ENCODE peak calls at places on chromosome 19, in four cellular contexts. One of them, this sample, is unnamed.

GRCh38 chr19:54329476-54330165 is 9.3 kb downstream of the LILRA4 start:
- DNase-seq in choroid plexus epithelial cell: no peak
- DNase-seq in ovary: no peak
- DNase-seq in neuronal stem cell: no peak
- DNase-seq in this sample: no peak

GRCh38 chr19:29568036-29568788 is 37.9 kb upstream of the POP4 start:
- DNase-seq in choroid plexus epithelial cell: no peak
- DNase-seq in ovary: no peak
- DNase-seq in neuronal stem cell: no peak
- DNase-seq in this sample: no peak

GRCh38 chr19:33194527-33194883 is 375 bp downstream of the LRP3 start:
- DNase-seq in choroid plexus epithelial cell: no peak
- DNase-seq in ovary: no peak
- DNase-seq in neuronal stem cell: no peak
- DNase-seq in this sample: peak

GRCh38 chr19:55638864-55639359 is 1.9 kb upstream of the ZNF580 start:
- DNase-seq in choroid plexus epithelial cell: peak
- DNase-seq in ovary: peak
- DNase-seq in neuronal stem cell: no peak
- DNase-seq in this sample: no peak

GRCh38 chr19:35090160-35090794 is 25.3 kb upstream of the FXYD3 start:
- DNase-seq in choroid plexus epithelial cell: peak
- DNase-seq in ovary: peak
- DNase-seq in neuronal stem cell: peak
- DNase-seq in this sample: peak

GRCh38 chr19:6048808-6049405 is 61.4 kb downstream of the RFX2 start:
- DNase-seq in choroid plexus epithelial cell: peak
- DNase-seq in ovary: peak
- DNase-seq in neuronal stem cell: peak
- DNase-seq in this sample: peak

GRCh38 chr19:41430907-41431306 is 3.7 kb upstream of the B3GNT8 start:
- DNase-seq in choroid plexus epithelial cell: no peak
- DNase-seq in ovary: no peak
- DNase-seq in neuronal stem cell: no peak
- DNase-seq in this sample: no peak

GRCh38 chr19:43780706-43781525 is at the start of gene KCNN4:
- DNase-seq in choroid plexus epithelial cell: peak
- DNase-seq in ovary: no peak
- DNase-seq in neuronal stem cell: no peak
- DNase-seq in this sample: no peak

GRCh38 chr19:35408284-35409171 is 37.7 kb downstream of the GPR42 start:
- DNase-seq in choroid plexus epithelial cell: no peak
- DNase-seq in ovary: no peak
- DNase-seq in neuronal stem cell: no peak
- DNase-seq in this sample: no peak

GRCh38 chr19:3682741-3683404 is 17.4 kb downstream of the PIP5K1C start:
- DNase-seq in choroid plexus epithelial cell: peak
- DNase-seq in ovary: peak
- DNase-seq in neuronal stem cell: no peak
- DNase-seq in this sample: no peak

GRCh38 chr19:42529248-42529764 is 1.0 kb upstream of the CEACAM1 start:
- DNase-seq in choroid plexus epithelial cell: peak
- DNase-seq in ovary: no peak
- DNase-seq in neuronal stem cell: peak
- DNase-seq in this sample: peak

GRCh38 chr19:18519962-18520847 is 1.7 kb downstream of the ELL start:
- DNase-seq in choroid plexus epithelial cell: peak
- DNase-seq in ovary: peak
- DNase-seq in neuronal stem cell: peak
- DNase-seq in this sample: peak

GRCh38 chr19:6057651-6058365 is 52.5 kb downstream of the RFX2 start:
- DNase-seq in choroid plexus epithelial cell: no peak
- DNase-seq in ovary: no peak
- DNase-seq in neuronal stem cell: no peak
- DNase-seq in this sample: no peak

GRCh38 chr19:3407556-3408516 is 41.5 kb downstream of the NFIC start:
- DNase-seq in choroid plexus epithelial cell: peak
- DNase-seq in ovary: peak
- DNase-seq in neuronal stem cell: no peak
- DNase-seq in this sample: peak

GRCh38 chr19:28028881-28029280 is 1184.1 kb downstream of the UQCRFS1 start:
- DNase-seq in choroid plexus epithelial cell: no peak
- DNase-seq in ovary: no peak
- DNase-seq in neuronal stem cell: no peak
- DNase-seq in this sample: no peak

GRCh38 chr19:16244091-16244490 is 46.4 kb downstream of the AP1M1 start:
- DNase-seq in choroid plexus epithelial cell: peak
- DNase-seq in ovary: no peak
- DNase-seq in neuronal stem cell: no peak
- DNase-seq in this sample: no peak

GRCh38 chr19:4044927-4045557 is 21.7 kb downstream of the ZBTB7A start:
- DNase-seq in choroid plexus epithelial cell: no peak
- DNase-seq in ovary: peak
- DNase-seq in neuronal stem cell: no peak
- DNase-seq in this sample: no peak

GRCh38 chr19:11423804-11424318 is 4.7 kb upstream of the RGL3 start:
- DNase-seq in choroid plexus epithelial cell: no peak
- DNase-seq in ovary: no peak
- DNase-seq in neuronal stem cell: no peak
- DNase-seq in this sample: no peak

GRCh38 chr19:57171551-57172081 is 4.3 kb upstream of the DUXA start:
- DNase-seq in choroid plexus epithelial cell: peak
- DNase-seq in ovary: peak
- DNase-seq in neuronal stem cell: peak
- DNase-seq in this sample: peak

GRCh38 chr19:57280913-57281425 is 684 bp downstream of the ZNF460 start:
- DNase-seq in choroid plexus epithelial cell: peak
- DNase-seq in ovary: no peak
- DNase-seq in neuronal stem cell: no peak
- DNase-seq in this sample: no peak

GRCh38 chr19:38759590-38760003 is 13.7 kb downstream of the LGALS7 start:
- DNase-seq in choroid plexus epithelial cell: no peak
- DNase-seq in ovary: no peak
- DNase-seq in neuronal stem cell: no peak
- DNase-seq in this sample: no peak

GRCh38 chr19:54077334-54077733 is 3.8 kb downstream of the TARM1 start:
- DNase-seq in choroid plexus epithelial cell: no peak
- DNase-seq in ovary: no peak
- DNase-seq in neuronal stem cell: no peak
- DNase-seq in this sample: no peak

GRCh38 chr19:11807099-11807380 is 7.0 kb upstream of the ZNF440 start:
- DNase-seq in choroid plexus epithelial cell: no peak
- DNase-seq in ovary: no peak
- DNase-seq in neuronal stem cell: no peak
- DNase-seq in this sample: no peak

GRCh38 chr19:2811735-2812413 is 7.8 kb upstream of the ZNF554 start:
- DNase-seq in choroid plexus epithelial cell: no peak
- DNase-seq in ovary: no peak
- DNase-seq in neuronal stem cell: no peak
- DNase-seq in this sample: no peak

GRCh38 chr19:3467437-3468198 is 12.7 kb downstream of the SMIM24 start:
- DNase-seq in choroid plexus epithelial cell: no peak
- DNase-seq in ovary: no peak
- DNase-seq in neuronal stem cell: no peak
- DNase-seq in this sample: no peak

GRCh38 chr19:23263870-23264590 is 13.8 kb upstream of the ZNF724 start:
- DNase-seq in choroid plexus epithelial cell: peak
- DNase-seq in ovary: no peak
- DNase-seq in neuronal stem cell: no peak
- DNase-seq in this sample: no peak

GRCh38 chr19:18119243-18120105 is 21.9 kb downstream of the MAST3 start:
- DNase-seq in choroid plexus epithelial cell: no peak
- DNase-seq in ovary: no peak
- DNase-seq in neuronal stem cell: no peak
- DNase-seq in this sample: no peak

GRCh38 chr19:14775855-14776254 is 2.5 kb downstream of the ADGRE2 start:
- DNase-seq in choroid plexus epithelial cell: no peak
- DNase-seq in ovary: no peak
- DNase-seq in neuronal stem cell: no peak
- DNase-seq in this sample: peak
- H3K4me3 ChIP-seq in choroid plexus epithelial cell: peak
- H3K4me3 ChIP-seq in ovary: no peak
- H3K4me3 ChIP-seq in neuronal stem cell: peak
- H3K4me3 ChIP-seq in this sample: peak

DNA sequence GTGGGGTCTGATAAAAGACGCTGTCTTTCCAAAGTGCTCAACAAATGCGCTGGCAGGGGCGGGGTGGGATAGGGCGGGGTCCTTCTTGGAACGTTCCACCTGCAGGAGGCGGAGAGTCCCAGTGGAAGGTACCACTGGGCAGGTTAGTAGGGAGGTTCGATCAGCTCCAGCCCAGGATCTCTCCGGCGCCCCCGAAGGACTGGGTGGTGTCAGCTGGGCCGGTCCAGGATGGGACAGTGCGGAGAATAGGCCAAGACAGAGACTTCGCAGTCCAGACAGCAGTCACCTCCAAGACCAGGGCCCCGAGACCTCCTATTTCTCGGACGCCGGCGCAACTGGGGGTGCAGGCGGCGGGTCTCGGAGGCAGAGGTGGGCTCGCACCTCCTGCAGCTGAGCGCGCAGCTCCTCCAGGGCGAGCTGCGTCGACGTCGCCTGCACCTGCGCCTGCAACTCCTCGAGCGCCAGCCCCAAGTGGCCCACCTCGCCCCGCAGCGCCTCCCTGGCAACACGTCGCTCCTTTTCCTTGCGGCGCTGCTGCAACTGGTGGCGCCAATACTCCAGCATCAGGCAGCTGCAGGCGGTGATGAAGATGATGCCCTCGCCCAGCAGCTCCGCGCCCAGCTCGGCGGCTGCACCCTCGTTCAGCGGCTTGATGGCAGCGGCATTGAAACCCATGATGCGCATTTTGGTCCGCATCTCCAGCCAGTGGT is 21.6 kb downstream of the VASP start:
- DNase-seq in choroid plexus epithelial cell: peak
- DNase-seq in ovary: no peak
- DNase-seq in neuronal stem cell: no peak
- DNase-seq in this sample: no peak
- H3K4me3 ChIP-seq in choroid plexus epithelial cell: peak
- H3K4me3 ChIP-seq in ovary: peak
- H3K4me3 ChIP-seq in neuronal stem cell: peak
- H3K4me3 ChIP-seq in this sample: peak

GRCh38 chr19:7292950-7293794 is 1.0 kb downstream of the INSR start:
- DNase-seq in choroid plexus epithelial cell: no peak
- DNase-seq in ovary: peak
- DNase-seq in neuronal stem cell: no peak
- DNase-seq in this sample: peak
- H3K4me3 ChIP-seq in choroid plexus epithelial cell: peak
- H3K4me3 ChIP-seq in ovary: peak
- H3K4me3 ChIP-seq in neuronal stem cell: peak
- H3K4me3 ChIP-seq in this sample: peak

GRCh38 chr19:750640-751423 is at the start of gene MISP:
- DNase-seq in choroid plexus epithelial cell: no peak
- DNase-seq in ovary: no peak
- DNase-seq in neuronal stem cell: no peak
- DNase-seq in this sample: no peak
- H3K4me3 ChIP-seq in choroid plexus epithelial cell: no peak
- H3K4me3 ChIP-seq in ovary: no peak
- H3K4me3 ChIP-seq in neuronal stem cell: no peak
- H3K4me3 ChIP-seq in this sample: no peak

DNA sequence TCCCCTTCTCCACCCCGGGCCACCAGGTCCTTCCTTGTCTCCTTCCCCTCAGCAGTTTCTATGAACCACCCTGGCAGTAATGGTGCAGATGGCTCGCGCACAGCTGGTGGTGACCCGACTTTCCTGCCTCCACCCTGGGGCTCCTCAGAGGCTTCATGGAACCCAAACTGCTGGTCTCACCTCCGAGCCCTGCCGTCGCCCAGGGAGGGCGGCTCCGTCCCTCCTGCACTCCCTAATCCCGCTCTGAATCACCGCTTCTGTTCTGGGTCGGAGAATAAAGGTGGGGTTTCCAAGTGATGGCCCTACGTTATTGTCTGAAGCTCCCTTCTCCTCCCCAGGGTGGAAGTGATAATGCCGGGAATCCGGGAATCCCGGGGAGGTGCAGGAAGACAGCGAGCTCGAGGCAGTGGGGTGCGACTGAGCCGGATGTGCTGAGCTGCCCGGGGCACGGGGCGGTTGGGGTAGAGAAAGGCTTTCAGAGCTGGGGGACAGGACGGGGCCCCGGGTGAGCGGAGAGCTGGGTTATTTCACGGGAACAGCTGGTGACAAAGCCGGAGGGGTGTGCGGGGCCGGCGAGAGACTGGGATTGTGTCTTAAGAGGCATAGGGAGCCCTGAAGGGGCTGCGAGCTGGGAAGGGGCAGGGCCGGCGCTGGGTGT is 711 bp downstream of the FUT2 start:
- DNase-seq in choroid plexus epithelial cell: no peak
- DNase-seq in ovary: no peak
- DNase-seq in neuronal stem cell: no peak
- DNase-seq in this sample: no peak
- H3K4me3 ChIP-seq in choroid plexus epithelial cell: no peak
- H3K4me3 ChIP-seq in ovary: peak
- H3K4me3 ChIP-seq in neuronal stem cell: peak
- H3K4me3 ChIP-seq in this sample: peak

This sample was measured in heart left ventricle.